ENCODE peak calls at places on chromosomes 13 and 19, in eight cellular contexts. V, P, Z, F, N, Q, B and A are unnamed samples.

GRCh38 chr19:47022541-47023447 is 3.2 kb downstream of the NPAS1 start:
- DNase-seq in V (no peak), P (no peak), Z (no peak), F (no peak), N (no peak), Q (no peak), B (no peak), A (no peak)

GRCh38 chr19:48501446-48501960 is 10.1 kb downstream of the LMTK3 start:
- DNase-seq in V (peak; percentile 97), P (peak; percentile 39), Z (peak; percentile 75), F (peak; percentile 64), N (peak; percentile 80), Q (no peak), B (no peak), A (no peak)

GRCh38 chr13:29435125-29435911 is 160.2 kb downstream of the SLC7A1 start:
- DNase-seq in V (peak; percentile 68), P (no peak), Z (no peak), F (peak; percentile 63), N (no peak), Q (no peak), B (no peak), A (no peak)

GRCh38 chr19:4556574-4557185 is 2.8 kb downstream of the SEMA6B start:
- DNase-seq in V (peak; percentile 37), P (no peak), Z (peak; percentile 27), F (no peak), N (peak; percentile 32), Q (no peak), B (peak; percentile 43), A (no peak)

GRCh38 chr13:79900356-79900755 is 419.4 kb downstream of the NDFIP2 start:
- DNase-seq in V (no peak), P (no peak), Z (no peak), F (no peak), N (no peak), Q (no peak), B (no peak), A (no peak)

GRCh38 chr19:6738726-6739389 is 622 bp upstream of the TRIP10 start:
- DNase-seq in V (peak; percentile 66), P (no peak), Z (no peak), F (peak; percentile 69), N (peak; percentile 59), Q (no peak), B (no peak), A (no peak)

GRCh38 chr19:15323496-15324235 is 8.7 kb downstream of the BRD4 start:
- DNase-seq in V (no peak), P (no peak), Z (no peak), F (peak; percentile 73), N (no peak), Q (no peak), B (no peak), A (no peak)

GRCh38 chr13:86399572-86399971 is 600.4 kb upstream of the SLITRK6 start:
- DNase-seq in V (no peak), P (no peak), Z (no peak), F (no peak), N (no peak), Q (no peak), B (no peak), A (no peak)

GRCh38 chr19:11448923-11449554 is 13.6 kb downstream of the PRKCSH start:
- DNase-seq in V (no peak), P (no peak), Z (no peak), F (no peak), N (no peak), Q (no peak), B (no peak), A (no peak)

GRCh38 chr13:46687810-46688209 is 109.2 kb downstream of the ESD start:
- DNase-seq in V (no peak), P (no peak), Z (no peak), F (no peak), N (no peak), Q (no peak), B (no peak), A (peak; percentile 29)

GRCh38 chr13:110018009-110018408 is 231.6 kb upstream of the IRS2 start:
- DNase-seq in V (no peak), P (no peak), Z (no peak), F (no peak), N (no peak), Q (no peak), B (no peak), A (no peak)

GRCh38 chr19:50050406-50051223 is 24.8 kb downstream of the ZNF473 start:
- DNase-seq in V (peak; percentile 86), P (peak; percentile 70), Z (peak; percentile 74), F (peak; percentile 85), N (peak; percentile 84), Q (peak; percentile 67), B (peak; percentile 57), A (peak; percentile 85)

GRCh38 chr13:110183925-110184324 is 123.0 kb downstream of the COL4A1 start:
- DNase-seq in V (no peak), P (no peak), Z (no peak), F (no peak), N (no peak), Q (no peak), B (no peak), A (no peak)

GRCh38 chr19:2302319-2303208 is 5.4 kb downstream of the LINGO3 start:
- DNase-seq in V (no peak), P (no peak), Z (no peak), F (peak; percentile 76), N (no peak), Q (peak; percentile 20), B (peak; percentile 37), A (no peak)

GRCh38 chr13:109101550-109102144 is 472.2 kb downstream of the MYO16 start:
- DNase-seq in V (no peak), P (no peak), Z (no peak), F (no peak), N (no peak), Q (no peak), B (no peak), A (no peak)

GRCh38 chr13:114115796-114116195 is 16.6 kb downstream of the RASA3 start:
- DNase-seq in V (no peak), P (no peak), Z (no peak), F (peak; percentile 56), N (no peak), Q (no peak), B (no peak), A (no peak)

GRCh38 chr13:110382229-110382628 is 75.1 kb downstream of the COL4A2 start:
- DNase-seq in V (no peak), P (no peak), Z (no peak), F (no peak), N (no peak), Q (no peak), B (no peak), A (no peak)

GRCh38 chr13:45595968-45596367 is 19.6 kb downstream of the ERICH6B start:
- DNase-seq in V (no peak), P (no peak), Z (no peak), F (no peak), N (no peak), Q (no peak), B (no peak), A (no peak)

GRCh38 chr19:3721131-3721899 is 13.1 kb downstream of the TJP3 start:
- DNase-seq in V (peak; percentile 95), P (peak; percentile 80), Z (peak; percentile 93), F (peak; percentile 85), N (peak; percentile 92), Q (peak; percentile 74), B (peak; percentile 83), A (peak; percentile 59)

GRCh38 chr19:9885077-9885552 is 50.0 kb downstream of the PIN1 start:
- DNase-seq in V (no peak), P (no peak), Z (no peak), F (no peak), N (no peak), Q (no peak), B (no peak), A (no peak)

GRCh38 chr13:98228661-98229349 is 51.7 kb upstream of the RNF113B start:
- DNase-seq in V (no peak), P (no peak), Z (no peak), F (no peak), N (no peak), Q (no peak), B (no peak), A (no peak)

GRCh38 chr19:13611596-13611995 is 105.3 kb upstream of the CACNA1A start:
- DNase-seq in V (no peak), P (no peak), Z (no peak), F (no peak), N (no peak), Q (no peak), B (no peak), A (no peak)

GRCh38 chr13:76725211-76725610 is 161.0 kb downstream of the KCTD12 start:
- DNase-seq in V (no peak), P (no peak), Z (no peak), F (no peak), N (no peak), Q (no peak), B (no peak), A (peak; percentile 20)